ENCODE peak calls at places on chromosomes 1 and 21, in six cellular contexts. N is lower leg skin; O is colonic mucosa; M is cardiac muscle cell; L is fibroblast of pulmonary artery; J is CD8-positive, alpha-beta memory T cell. C is an unnamed sample.

GRCh38 chr1:210366767-210367166 is 38.1 kb downstream of the HHAT start:
- DNase-seq in N (peak), O (no peak), M (no peak), L (no peak), J (no peak), C (no peak)

GRCh38 chr21:26199471-26199870 is 28.9 kb upstream of the APP start:
- DNase-seq in N (no peak), O (no peak), M (no peak), L (peak), J (no peak), C (no peak)

GRCh38 chr1:151371744-151372410 is 628 bp downstream of the SELENBP1 start:
- DNase-seq in N (peak), O (peak), M (peak), L (peak), J (no peak), C (no peak)

GRCh38 chr1:180956028-180956640 is 43.4 kb downstream of the KIAA1614 start:
- DNase-seq in N (no peak), O (no peak), M (no peak), L (no peak), J (no peak), C (no peak)

GRCh38 chr1:24275510-24275909 is 43.6 kb upstream of the GRHL3 start:
- DNase-seq in N (no peak), O (no peak), M (no peak), L (peak), J (no peak), C (no peak)

GRCh38 chr1:116510361-116510760 is 60.5 kb downstream of the CD58 start:
- DNase-seq in N (no peak), O (no peak), M (no peak), L (no peak), J (no peak), C (no peak)

GRCh38 chr1:206445116-206445515 is 25.2 kb upstream of the IKBKE start:
- DNase-seq in N (no peak), O (peak), M (no peak), L (peak), J (no peak), C (no peak)

GRCh38 chr1:176119549-176119948 is 87.5 kb downstream of the COP1 start:
- DNase-seq in N (no peak), O (no peak), M (no peak), L (peak), J (no peak), C (no peak)

GRCh38 chr1:235708390-235708962 is 58.9 kb upstream of the GNG4 start:
- DNase-seq in N (no peak), O (no peak), M (no peak), L (no peak), J (no peak), C (no peak)

GRCh38 chr1:201021333-201022177 is 2.0 kb downstream of the KIF21B start:
- DNase-seq in N (no peak), O (no peak), M (no peak), L (no peak), J (no peak), C (no peak)

GRCh38 chr1:71850936-71851335 is 431.4 kb downstream of the NEGR1 start:
- DNase-seq in N (no peak), O (no peak), M (no peak), L (peak), J (no peak), C (no peak)

GRCh38 chr1:44677201-44677520 is 2.6 kb downstream of the ARMH1 start:
- DNase-seq in N (no peak), O (no peak), M (no peak), L (peak), J (no peak), C (peak)

GRCh38 chr1:212655668-212656440 is 43.8 kb downstream of the BATF3 start:
- DNase-seq in N (no peak), O (no peak), M (no peak), L (no peak), J (no peak), C (no peak)

GRCh38 chr1:92791487-92792058 is 6.7 kb upstream of the EVI5 start:
- DNase-seq in N (no peak), O (no peak), M (no peak), L (no peak), J (no peak), C (no peak)

GRCh38 chr1:148333875-148334338 is 149.2 kb downstream of the PPIAL4G start:
- DNase-seq in N (no peak), O (peak), M (no peak), L (no peak), J (no peak), C (no peak)

C was measured in NCI-H526 treated with DMSO at 0.1 percent for 48 hours.